ENCODE peak calls at places on chromosomes 7 and 10, in four cellular contexts. H is kidney tubule cell, C is tibial nerve, I is anterior cingulate cortex. G is an unnamed sample.

GRCh38 chr10:6409982-6410694 is 169.9 kb downstream of the PRKCQ start:
- DNase-seq in H (peak), C (no peak), I (no peak), G (peak)

GRCh38 chr7:1557771-1558170 is 1.8 kb upstream of the TMEM184A start:
- DNase-seq in H (no peak), C (no peak), I (no peak), G (no peak)

GRCh38 chr7:50610521-50611277 is 45.5 kb upstream of the DDC start:
- DNase-seq in H (peak), C (no peak), I (no peak), G (peak)

GRCh38 chr7:123863461-123863860 is 18.5 kb downstream of the HYAL4 start:
- DNase-seq in H (no peak), C (no peak), I (no peak), G (peak)

GRCh38 chr7:30263090-30263710 is 21.2 kb upstream of the ZNRF2 start:
- DNase-seq in H (peak), C (no peak), I (no peak), G (no peak)

GRCh38 chr10:104642311-104643022 is 1.4 kb downstream of the SORCS3 start:
- DNase-seq in H (peak), C (no peak), I (peak), G (peak)

GRCh38 chr7:29282819-29283414 is 88.3 kb downstream of the CHN2 start:
- DNase-seq in H (no peak), C (no peak), I (no peak), G (no peak)

GRCh38 chr7:31776616-31777015 is 89.6 kb downstream of the PPP1R17 start:
- DNase-seq in H (peak), C (no peak), I (no peak), G (peak)

GRCh38 chr7:153954477-153954876 is 97.7 kb upstream of the DPP6 start:
- DNase-seq in H (no peak), C (no peak), I (no peak), G (no peak)

GRCh38 chr7:70857793-70858545 is 274.0 kb upstream of the GALNT17 start:
- DNase-seq in H (no peak), C (no peak), I (no peak), G (no peak)

GRCh38 chr7:82146491-82146890 is 297.1 kb downstream of the CACNA2D1 start:
- DNase-seq in H (peak), C (no peak), I (no peak), G (no peak)

GRCh38 chr10:37549054-37549453 is 308.4 kb downstream of the ZNF248 start:
- DNase-seq in H (no peak), C (no peak), I (no peak), G (no peak)

G was measured in epithelial cell of esophagus.